ENCODE peak calls at places on chromosomes 16 and 17, in seven cellular contexts. I is IMR-90, L is H9, E is mesendoderm, H is trophoblast cell, J is mesenchymal stem cell, Y is H1. T is an unnamed sample.
A peak's percentile ranks its signal among the peaks of the same experiment; 100 is the strongest.

GRCh38 chr16:86303787-86304685 is 206.3 kb upstream of the FOXF1 start:
- DNase-seq in I (peak; percentile 64), L (no peak), E (no peak), H (no peak), J (peak; percentile 88), Y (no peak), T (no peak)

GRCh38 chr16:63292036-63292435 is 1255.8 kb upstream of the CDH8 start:
- DNase-seq in I (no peak), L (no peak), E (no peak), H (no peak), J (no peak), Y (no peak), T (no peak)

GRCh38 chr17:8225813-8226535 is 15.6 kb upstream of the AURKB start:
- DNase-seq in I (peak; percentile 84), L (peak; percentile 82), E (peak; percentile 84), H (peak; percentile 52), J (peak; percentile 88), Y (no peak), T (peak; percentile 74)

GRCh38 chr17:75783803-75784472 is 668 bp upstream of the UNK start:
- DNase-seq in I (no peak), L (no peak), E (no peak), H (no peak), J (no peak), Y (no peak), T (no peak)

GRCh38 chr17:19301973-19302372 is 60.5 kb downstream of the B9D1 start:
- DNase-seq in I (no peak), L (no peak), E (no peak), H (no peak), J (no peak), Y (no peak), T (no peak)

GRCh38 chr16:30651124-30652004 is 604 bp downstream of the PRR14 start:
- DNase-seq in I (peak; percentile 46), L (peak; percentile 71), E (peak; percentile 62), H (peak; percentile 27), J (peak; percentile 72), Y (no peak), T (no peak)

GRCh38 chr17:73360961-73361761 is 49.4 kb upstream of the CDC42EP4 start:
- DNase-seq in I (no peak), L (peak; percentile 86), E (peak; percentile 74), H (no peak), J (no peak), Y (no peak), T (peak; percentile 62)

GRCh38 chr17:47630614-47631013 is 19.1 kb upstream of the KPNB1 start:
- DNase-seq in I (no peak), L (no peak), E (no peak), H (no peak), J (no peak), Y (no peak), T (no peak)

GRCh38 chr17:49746791-49747490 is 17.0 kb downstream of the FAM117A start:
- DNase-seq in I (no peak), L (no peak), E (no peak), H (no peak), J (no peak), Y (no peak), T (no peak)

GRCh38 chr17:49361129-49361901 is 735 bp downstream of the ZNF652 start:
- DNase-seq in I (no peak), L (peak; percentile 53), E (peak; percentile 61), H (peak; percentile 35), J (peak; percentile 61), Y (no peak), T (no peak)

GRCh38 chr16:74844041-74844826 is 69.6 kb upstream of the FA2H start:
- DNase-seq in I (no peak), L (no peak), E (peak; percentile 31), H (no peak), J (no peak), Y (no peak), T (no peak)

GRCh38 chr16:74846714-74847113 is 72.1 kb upstream of the FA2H start:
- DNase-seq in I (no peak), L (no peak), E (no peak), H (no peak), J (no peak), Y (no peak), T (no peak)

GRCh38 chr16:74847202-74847601 is 72.6 kb upstream of the FA2H start:
- DNase-seq in I (no peak), L (no peak), E (no peak), H (no peak), J (no peak), Y (no peak), T (no peak)

GRCh38 chr16:74852500-74852875 is 77.9 kb upstream of the FA2H start:
- DNase-seq in I (no peak), L (no peak), E (no peak), H (no peak), J (no peak), Y (no peak), T (no peak)

DNA sequence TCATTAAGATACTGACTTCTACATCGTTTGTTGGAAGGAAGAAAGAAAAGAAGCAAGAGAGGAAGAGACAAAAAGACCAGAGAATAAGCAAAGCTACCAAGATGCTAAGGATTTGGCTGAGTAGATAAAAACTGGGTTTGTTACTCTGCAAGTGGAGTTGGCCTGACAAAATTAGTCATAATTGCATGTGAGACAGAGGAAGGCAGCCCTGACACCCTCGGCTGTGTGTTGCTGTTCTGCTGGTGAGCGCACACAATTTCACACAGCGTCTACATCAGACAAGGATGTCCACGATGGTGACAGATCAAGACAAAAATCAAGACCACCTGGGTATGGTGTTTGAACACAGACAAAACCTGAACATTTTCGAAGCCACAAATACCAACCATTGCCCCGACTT is 75.4 kb upstream of the FA2H start:
- DNase-seq in I (peak; percentile 6), L (no peak), E (no peak), H (no peak), J (no peak), Y (no peak), T (no peak)
- H3K4me1 ChIP-seq in I (no peaks in the 10 kb centered on the region), L (no peaks in the 10 kb centered on the region), E (no peaks in the 10 kb centered on the region), H (no peaks in the 10 kb centered on the region), J (no peaks in the 10 kb centered on the region), Y (no peaks in the 10 kb centered on the region), T (no peaks in the 10 kb centered on the region)

DNA sequence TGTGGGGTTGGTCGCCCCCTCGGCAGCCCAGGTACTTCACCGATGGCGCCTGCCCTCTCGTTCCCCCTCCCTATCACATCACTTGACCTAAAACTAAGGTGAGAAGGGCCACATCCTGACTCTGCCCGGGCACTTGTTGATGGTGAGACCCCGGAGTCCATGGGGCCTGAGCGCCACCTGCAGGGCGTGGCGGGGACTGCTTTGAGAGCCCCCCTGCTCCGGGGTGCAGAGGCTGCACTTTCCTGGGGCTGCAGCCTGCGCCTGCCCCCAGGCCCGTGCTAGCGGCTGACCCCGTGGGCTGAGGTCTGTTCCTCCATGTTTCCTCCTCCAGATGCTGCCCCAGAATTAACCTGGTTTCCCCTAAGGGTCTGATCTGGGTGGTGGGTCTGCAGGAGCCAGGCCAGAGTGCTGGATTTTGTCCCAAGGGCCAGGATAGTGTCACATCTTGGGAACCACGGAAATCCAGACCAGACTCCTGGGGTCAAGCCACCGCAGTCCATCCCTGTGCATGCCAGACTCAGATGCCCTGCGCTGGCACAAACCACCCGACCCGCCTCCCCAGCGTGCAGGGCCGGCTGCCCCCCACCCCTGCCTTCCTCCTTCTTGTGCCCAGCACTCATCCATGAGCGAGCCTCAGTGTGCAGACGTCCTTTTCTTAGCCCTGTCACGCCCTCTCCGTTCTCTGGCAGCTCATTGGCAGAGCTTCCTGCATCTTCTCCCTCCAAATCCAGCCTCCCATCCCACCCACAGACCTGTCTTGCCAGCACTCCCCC is 2.7 kb downstream of the NDUFAF8 start:
- DNase-seq in I (peak; percentile 13), L (peak; percentile 91), E (peak; percentile 75), H (peak; percentile 35), J (peak; percentile 54), Y (peak; percentile 50), T (peak; percentile 72)
- H3K4ac ChIP-seq in I (no peak overlapping the region), L (no peak overlapping the region), E (no peak overlapping the region), H (no peak overlapping the region), J (no peak overlapping the region), Y (no peak overlapping the region), T (no peak overlapping the region)

GRCh38 chr17:60079401-60079861 is 710 bp upstream of the HEATR6 start:
- DNase-seq in I (no peak), L (no peak), E (no peak), H (peak; percentile 15), J (peak; percentile 49), Y (no peak), T (no peak)
- H3K4me1 ChIP-seq in I (peaks cover 26% of the 10 kb centered on the region), L (no peaks in the 10 kb centered on the region), E (peaks cover 4% of the 10 kb centered on the region), H (peaks cover 10% of the 10 kb centered on the region), J (peaks cover 4% of the 10 kb centered on the region), Y (peaks cover 4% of the 10 kb centered on the region), T (peaks cover 4% of the 10 kb centered on the region)

GRCh38 chr16:13403326-13403725 is 501.9 kb downstream of the SHISA9 start:
- DNase-seq in I (no peak), L (no peak), E (peak; percentile 87), H (no peak), J (no peak), Y (no peak), T (no peak)
- H3K4ac ChIP-seq in I (no peak overlapping the region), L (no peak overlapping the region), E (no peak overlapping the region), H (no peak overlapping the region), J (no peak overlapping the region), Y (no peak overlapping the region), T (no peak overlapping the region)

DNA sequence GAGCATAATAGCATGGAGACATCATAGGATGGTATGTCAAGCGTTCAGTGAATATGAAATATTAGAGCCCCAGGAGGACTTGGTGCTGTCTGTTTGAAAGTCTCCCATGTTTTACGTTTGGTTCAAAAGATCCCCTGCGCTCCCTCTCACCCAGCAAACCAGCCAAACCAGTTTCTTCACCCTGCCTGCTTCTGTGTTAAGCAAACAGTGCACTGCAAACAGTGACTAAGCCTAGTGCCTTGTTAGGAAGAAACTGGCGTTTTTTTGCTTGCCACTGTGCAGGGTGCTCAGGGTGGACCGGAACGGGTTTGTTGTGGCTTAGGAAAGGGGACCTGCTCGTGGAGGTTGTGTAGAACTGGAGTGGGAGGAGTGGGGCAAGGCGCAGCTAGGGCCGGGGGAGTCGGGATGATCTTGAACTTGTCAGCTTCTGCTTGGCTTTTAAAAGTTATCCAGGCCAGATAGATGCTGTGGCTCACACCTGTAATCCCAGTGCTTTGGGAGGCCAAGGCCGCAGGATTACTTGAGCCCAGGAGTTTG is 7.7 kb downstream of the CDH1 start:
- DNase-seq in I (peak; percentile 5), L (peak; percentile 79), E (peak; percentile 94), H (peak; percentile 96), J (no peak), Y (no peak), T (no peak)
- H3K4me1 ChIP-seq in I (no peaks in the 10 kb centered on the region), L (peaks cover 13% of the 10 kb centered on the region), E (peaks cover 2% of the 10 kb centered on the region), H (peaks cover 35% of the 10 kb centered on the region), J (peaks cover 29% of the 10 kb centered on the region), Y (peaks cover 29% of the 10 kb centered on the region), T (peaks cover 1% of the 10 kb centered on the region)

GRCh38 chr16:57944961-57945739 is 25.8 kb downstream of the CNGB1 start:
- DNase-seq in I (no peak), L (no peak), E (no peak), H (no peak), J (no peak), Y (no peak), T (no peak)
- H3K4ac ChIP-seq in I (no peak overlapping the region), L (no peak overlapping the region), E (no peak overlapping the region), H (no peak overlapping the region), J (no peak overlapping the region), Y (no peak overlapping the region), T (no peak overlapping the region)

DNA sequence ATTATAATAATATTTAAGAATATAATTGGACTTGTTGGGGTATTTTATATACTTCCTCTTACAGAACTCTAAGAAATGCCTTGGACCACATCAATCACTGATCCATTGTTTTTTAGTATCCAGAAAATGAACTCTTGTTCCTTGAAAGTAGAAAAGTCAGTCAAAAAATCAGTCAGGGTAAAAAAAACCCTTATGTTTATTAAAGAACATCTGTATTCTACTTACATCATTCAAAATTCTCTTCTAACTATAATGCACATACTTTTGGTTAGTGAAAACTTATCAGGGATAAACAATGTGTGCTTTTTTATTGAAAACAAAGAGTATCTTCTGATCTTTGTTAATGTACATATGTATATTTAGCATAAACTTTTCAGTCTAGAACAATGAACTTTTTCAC is 23.5 kb upstream of the CDR2 start:
- DNase-seq in I (no peak), L (no peak), E (no peak), H (no peak), J (no peak), Y (no peak), T (no peak)
- H3K4me1 ChIP-seq in I (peaks cover 15% of the 10 kb centered on the region), L (no peaks in the 10 kb centered on the region), E (no peaks in the 10 kb centered on the region), H (no peaks in the 10 kb centered on the region), J (peaks cover 10% of the 10 kb centered on the region), Y (no peaks in the 10 kb centered on the region), T (no peaks in the 10 kb centered on the region)